ENCODE peak calls at places on chromosomes 6 and 20, in six cellular contexts. W is tibial artery, E is adrenal gland, N is uterus, T is lung, H is cardiac muscle cell. X is an unnamed sample.

GRCh38 chr6:164151161-164151728 is 736.7 kb downstream of the QKI start:
- DNase-seq in W (no peak), E (no peak), N (no peak), T (no peak), H (no peak), X (no peak)

GRCh38 chr6:34412054-34412453 is 13.8 kb downstream of the RPS10 start:
- DNase-seq in W (no peak), E (no peak), N (no peak), T (no peak), H (no peak), X (no peak)

GRCh38 chr6:137518584-137518983 is 24.4 kb upstream of the OLIG3 start:
- DNase-seq in W (no peak), E (no peak), N (no peak), T (no peak), H (no peak), X (no peak)

GRCh38 chr6:73134588-73134987 is 90.7 kb downstream of the KHDC1L start:
- DNase-seq in W (no peak), E (peak; percentile 24), N (no peak), T (no peak), H (no peak), X (peak; percentile 23)

GRCh38 chr6:7343546-7344475 is 30.8 kb upstream of the SSR1 start:
- DNase-seq in W (no peak), E (no peak), N (no peak), T (no peak), H (no peak), X (no peak)

GRCh38 chr6:168999392-168999791 is 254.3 kb downstream of the THBS2 start:
- DNase-seq in W (no peak), E (no peak), N (no peak), T (no peak), H (no peak), X (no peak)

GRCh38 chr20:24971702-24972101 is 20.8 kb downstream of the APMAP start:
- DNase-seq in W (no peak), E (no peak), N (no peak), T (no peak), H (no peak), X (no peak)

GRCh38 chr6:722077-722524 is 29.2 kb upstream of the EXOC2 start:
- DNase-seq in W (peak; percentile 70), E (peak; percentile 75), N (peak; percentile 61), T (peak; percentile 79), H (peak; percentile 86), X (peak; percentile 77)

GRCh38 chr20:53157443-53158408 is 185.6 kb downstream of the TSHZ2 start:
- DNase-seq in W (no peak), E (peak; percentile 44), N (no peak), T (peak; percentile 36), H (no peak), X (peak; percentile 79)

GRCh38 chr20:54173653-54174451 is at the start of gene CYP24A1:
- DNase-seq in W (no peak), E (no peak), N (no peak), T (no peak), H (no peak), X (no peak)

GRCh38 chr20:54170963-54171362 is 2.8 kb downstream of the CYP24A1 start:
- DNase-seq in W (no peak), E (no peak), N (no peak), T (no peak), H (no peak), X (no peak)

GRCh38 chr20:54172532-54172855 is 1.3 kb downstream of the CYP24A1 start:
- DNase-seq in W (no peak), E (no peak), N (no peak), T (no peak), H (no peak), X (no peak)

GRCh38 chr20:54174452-54175175 is 828 bp upstream of the CYP24A1 start:
- DNase-seq in W (no peak), E (no peak), N (no peak), T (no peak), H (no peak), X (no peak)

GRCh38 chr20:54172856-54173652 is 732 bp downstream of the CYP24A1 start:
- DNase-seq in W (no peak), E (no peak), N (no peak), T (no peak), H (peak; percentile 36), X (no peak)
- H3K4me3 ChIP-seq in W (no peak overlapping the region), E (no peak overlapping the region), N (no peak overlapping the region), T (no peak overlapping the region), H (peak overlapping the region; percentile 16), X (no peak overlapping the region)

GRCh38 chr20:30610751-30611150 is 646.7 kb upstream of the DEFB115 start:
- DNase-seq in W (no peak), E (no peak), N (no peak), T (no peak), H (no peak), X (no peak)
- H3K27ac ChIP-seq in W (no peak overlapping the region), E (no peak overlapping the region), N (no peak overlapping the region), T (no peak overlapping the region), H (no peak overlapping the region), X (no peak overlapping the region)

DNA sequence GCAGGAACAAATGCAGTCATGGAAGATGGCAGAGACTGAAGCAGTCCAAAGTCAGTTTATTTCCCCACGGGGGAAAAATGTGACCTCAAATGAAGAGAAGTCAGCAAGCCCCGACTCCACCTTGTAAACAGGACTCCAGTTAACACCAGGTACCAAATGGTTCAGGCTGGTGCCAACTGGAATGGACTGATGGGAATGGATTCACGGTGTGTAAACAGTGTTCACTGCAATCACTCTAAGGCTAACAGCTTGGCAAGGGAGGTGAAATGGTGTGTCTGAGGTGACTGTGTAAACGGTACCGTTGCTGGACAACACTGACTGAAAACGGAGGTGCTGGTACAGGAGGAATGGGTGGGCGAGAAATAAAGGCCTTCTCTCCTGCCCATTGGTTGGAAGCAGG is 12.0 kb downstream of the PLAGL2 start:
- DNase-seq in W (no peak), E (no peak), N (no peak), T (no peak), H (no peak), X (no peak)
- H3K36me3 ChIP-seq in W (peaks cover 58% of the 10 kb centered on the region), E (peaks cover 52% of the 10 kb centered on the region), N (no peaks in the 10 kb centered on the region), T (peaks cover 9% of the 10 kb centered on the region), H (peaks cover 39% of the 10 kb centered on the region), X (peaks cover 91% of the 10 kb centered on the region)

DNA sequence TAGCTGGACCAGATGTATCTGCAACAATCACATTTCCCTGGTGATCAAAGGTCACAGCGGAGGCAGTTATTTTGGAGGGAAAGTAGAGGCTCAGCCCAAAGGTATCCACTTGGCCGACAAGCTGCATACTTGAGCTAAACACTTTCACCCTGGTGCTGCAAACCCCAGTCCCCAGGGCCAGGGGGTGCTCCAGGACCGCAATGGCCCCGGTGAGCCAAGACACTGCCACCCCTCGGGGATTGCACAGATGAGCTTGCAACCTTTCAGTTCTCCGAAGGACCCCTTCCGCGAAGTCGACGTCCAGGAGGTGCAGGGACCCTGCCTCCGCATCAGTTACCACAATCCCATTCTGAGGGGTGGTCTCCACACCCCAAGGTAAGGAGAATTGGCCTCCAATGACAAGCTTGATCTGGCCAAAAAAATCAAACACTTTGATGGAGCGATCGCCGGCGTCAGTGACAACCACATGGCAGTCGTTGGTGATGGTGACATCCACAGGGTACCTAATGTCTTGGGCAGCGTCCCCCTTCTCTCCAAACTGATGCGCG is 823 bp downstream of the NHLRC1 start:
- DNase-seq in W (no peak), E (peak; percentile 22), N (no peak), T (no peak), H (no peak), X (peak; percentile 28)
- H3K4me3 ChIP-seq in W (peak overlapping the region; percentile 60), E (peak overlapping the region; percentile 31), N (no peak overlapping the region), T (no peak overlapping the region), H (no peak overlapping the region), X (no peak overlapping the region)

DNA sequence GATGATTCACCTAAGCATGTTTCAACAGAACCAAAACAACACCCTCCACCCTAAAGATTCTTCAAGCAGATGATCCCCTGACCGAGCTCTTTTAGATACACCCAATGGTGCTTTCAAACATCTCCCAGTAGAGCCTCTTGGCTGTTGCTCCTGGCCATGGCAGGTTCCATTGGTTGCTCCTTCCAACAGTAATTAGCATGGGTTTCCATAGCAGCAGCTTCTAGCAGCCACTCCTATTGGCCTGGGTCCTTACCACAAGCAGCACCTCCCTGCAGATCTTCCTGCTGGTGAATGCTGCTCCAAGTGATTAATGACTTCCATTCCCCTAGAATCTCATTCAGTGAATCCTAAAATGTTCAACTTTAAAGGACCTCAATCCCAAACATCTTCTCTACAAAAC is 14.0 kb downstream of the CCN2 start:
- DNase-seq in W (peak; percentile 42), E (no peak), N (no peak), T (no peak), H (no peak), X (no peak)
- H3K27ac ChIP-seq in W (no peak overlapping the region), E (peak overlapping the region; percentile 73), N (peak overlapping the region; percentile 75), T (no peak overlapping the region), H (no peak overlapping the region), X (no peak overlapping the region)

GRCh38 chr20:37999526-38000263 is 33.6 kb downstream of the TTI1 start:
- DNase-seq in W (no peak), E (no peak), N (no peak), T (no peak), H (no peak), X (no peak)

GRCh38 chr20:37994512-37994911 is 38.7 kb downstream of the TTI1 start:
- DNase-seq in W (no peak), E (peak; percentile 70), N (no peak), T (peak; percentile 76), H (no peak), X (no peak)

GRCh38 chr20:38000293-38000692 is 33.0 kb downstream of the TTI1 start:
- DNase-seq in W (no peak), E (no peak), N (no peak), T (no peak), H (no peak), X (no peak)

GRCh38 chr20:37995856-37996625 is 37.2 kb downstream of the TTI1 start:
- DNase-seq in W (no peak), E (no peak), N (no peak), T (no peak), H (no peak), X (no peak)

DNA sequence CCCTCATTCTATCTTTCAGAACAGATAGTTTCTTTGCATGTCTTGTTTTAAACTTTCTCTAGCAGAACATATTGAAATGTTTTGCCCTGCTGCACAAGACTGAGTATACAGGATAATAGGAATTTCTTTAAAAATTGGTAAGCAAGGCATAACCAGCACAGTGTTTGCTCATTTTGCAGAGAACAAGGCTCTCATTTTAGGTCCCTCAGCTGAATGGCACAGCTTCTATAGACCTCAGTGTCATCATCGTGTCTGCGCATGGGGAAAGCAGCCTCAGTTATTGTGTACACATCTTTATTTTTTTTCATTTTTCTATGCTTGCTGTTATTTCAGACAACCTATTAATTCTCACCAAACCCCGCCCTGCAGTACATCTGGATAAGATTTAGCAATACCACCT is 35.7 kb downstream of the TTI1 start:
- DNase-seq in W (no peak), E (no peak), N (no peak), T (no peak), H (no peak), X (no peak)
- H3K36me3 ChIP-seq in W (peaks cover 92% of the 10 kb centered on the region), E (peaks cover 60% of the 10 kb centered on the region), N (no peaks in the 10 kb centered on the region), T (peaks cover 40% of the 10 kb centered on the region), H (peaks cover 35% of the 10 kb centered on the region), X (peaks cover 93% of the 10 kb centered on the region)

X was measured in OCI-LY7.